ENCODE peak calls at places on chromosome 2, in nine cellular contexts. O is H9; Q is EH; J is HTR-8/SVneo; M is COR-L47; K is kidney tubule cell; B is RWPE1; C is activated naive CD8-positive, alpha-beta T cell treated with anti-CD3 and anti-CD28 coated beads for 36 hours; S is CD8-positive, alpha-beta memory T cell. F is an unnamed sample.

GRCh38 chr2:161044095-161044874 is 115.9 kb upstream of the TANK start:
- DNase-seq in O (no peak), Q (peak; percentile 39), J (no peak), M (no peak), K (no peak), B (no peak), C (no peak), S (no peak), F (no peak)

GRCh38 chr2:140348826-140349225 is 1568.6 kb upstream of the NXPH2 start:
- DNase-seq in O (peak; percentile 34), Q (no peak), J (no peak), M (no peak), K (no peak), B (no peak), C (no peak), S (no peak), F (no peak)

GRCh38 chr2:201203916-201204654 is 21.1 kb downstream of the CASP10 start:
- DNase-seq in O (no peak), Q (peak; percentile 82), J (no peak), M (no peak), K (no peak), B (no peak), C (no peak), S (no peak), F (no peak)

GRCh38 chr2:182445566-182445965 is 18.7 kb upstream of the PDE1A start:
- DNase-seq in O (no peak), Q (peak; percentile 55), J (no peak), M (no peak), K (no peak), B (no peak), C (no peak), S (no peak), F (no peak)

GRCh38 chr2:120959426-120959825 is 223.8 kb downstream of the GLI2 start:
- DNase-seq in O (no peak), Q (no peak), J (no peak), M (peak; percentile 3), K (peak; percentile 55), B (peak; percentile 64), C (no peak), S (no peak), F (no peak)

GRCh38 chr2:55422876-55423275 is 3.2 kb upstream of the CCDC88A start:
- DNase-seq in O (no peak), Q (no peak), J (no peak), M (no peak), K (no peak), B (no peak), C (no peak), S (no peak), F (no peak)

GRCh38 chr2:26532301-26533250 is 54.7 kb upstream of the OTOF start:
- DNase-seq in O (no peak), Q (no peak), J (no peak), M (no peak), K (no peak), B (no peak), C (no peak), S (no peak), F (no peak)

GRCh38 chr2:44680424-44680971 is 261.0 kb upstream of the SIX3 start:
- DNase-seq in O (peak; percentile 50), Q (no peak), J (no peak), M (no peak), K (no peak), B (no peak), C (no peak), S (no peak), F (no peak)

GRCh38 chr2:219289537-219290361 is 10.6 kb downstream of the DNAJB2 start:
- DNase-seq in O (no peak), Q (peak; percentile 84), J (peak; percentile 51), M (no peak), K (peak; percentile 47), B (peak; percentile 85), C (no peak), S (no peak), F (no peak)

GRCh38 chr2:39730685-39731302 is 48.3 kb downstream of the THUMPD2 start:
- DNase-seq in O (no peak), Q (peak; percentile 50), J (peak; percentile 32), M (peak; percentile 18), K (peak; percentile 52), B (peak; percentile 26), C (no peak), S (no peak), F (no peak)

GRCh38 chr2:182868049-182868422 is 1.6 kb upstream of the FRZB start:
- DNase-seq in O (no peak), Q (no peak), J (no peak), M (no peak), K (no peak), B (no peak), C (no peak), S (no peak), F (no peak)

GRCh38 chr2:237431372-237431771 is 17.4 kb upstream of the COL6A3 start:
- DNase-seq in O (no peak), Q (peak; percentile 98), J (no peak), M (no peak), K (peak; percentile 92), B (no peak), C (no peak), S (no peak), F (no peak)

GRCh38 chr2:217993055-217993645 is 9.6 kb downstream of the TNS1 start:
- DNase-seq in O (no peak), Q (peak; percentile 73), J (no peak), M (no peak), K (no peak), B (no peak), C (no peak), S (no peak), F (no peak)

GRCh38 chr2:88671786-88672427 is 19.6 kb upstream of the RPIA start:
- DNase-seq in O (peak; percentile 36), Q (peak; percentile 70), J (peak; percentile 70), M (peak; percentile 34), K (peak; percentile 83), B (peak; percentile 58), C (no peak), S (no peak), F (peak; percentile 57)

GRCh38 chr2:143473206-143473605 is 344.0 kb downstream of the ARHGAP15 start:
- DNase-seq in O (no peak), Q (peak; percentile 78), J (peak; percentile 11), M (no peak), K (peak; percentile 36), B (peak; percentile 62), C (no peak), S (no peak), F (no peak)

GRCh38 chr2:227406177-227407031 is 18.7 kb upstream of the SCYGR1 start:
- DNase-seq in O (peak; percentile 72), Q (peak; percentile 97), J (peak; percentile 90), M (peak; percentile 86), K (peak; percentile 98), B (peak; percentile 93), C (no peak), S (no peak), F (no peak)

GRCh38 chr2:184596819-184597411 is 1.4 kb upstream of the ZNF804A start:
- DNase-seq in O (no peak), Q (peak; percentile 65), J (no peak), M (no peak), K (peak; percentile 7), B (peak; percentile 1), C (no peak), S (no peak), F (no peak)

GRCh38 chr2:45218931-45219339 is 209.7 kb upstream of the SIX2 start:
- DNase-seq in O (no peak), Q (no peak), J (no peak), M (peak; percentile 51), K (no peak), B (peak; percentile 30), C (no peak), S (no peak), F (no peak)

GRCh38 chr2:19505199-19506136 is 147.0 kb upstream of the OSR1 start:
- DNase-seq in O (no peak), Q (no peak), J (no peak), M (no peak), K (no peak), B (no peak), C (no peak), S (no peak), F (no peak)

GRCh38 chr2:7043689-7044088 is 126.5 kb downstream of the RNF144A start:
- DNase-seq in O (no peak), Q (no peak), J (no peak), M (no peak), K (no peak), B (no peak), C (no peak), S (no peak), F (no peak)

GRCh38 chr2:231541605-231542509 is 11.6 kb upstream of the NMUR1 start:
- DNase-seq in O (peak; percentile 82), Q (peak; percentile 29), J (no peak), M (no peak), K (no peak), B (no peak), C (no peak), S (no peak), F (no peak)

GRCh38 chr2:48510329-48510728 is 19.6 kb upstream of the STON1 start:
- DNase-seq in O (no peak), Q (peak; percentile 68), J (no peak), M (no peak), K (no peak), B (peak; percentile 30), C (no peak), S (no peak), F (no peak)

GRCh38 chr2:80153151-80153550 is 151.4 kb downstream of the LRRTM1 start:
- DNase-seq in O (no peak), Q (no peak), J (no peak), M (no peak), K (no peak), B (no peak), C (no peak), S (no peak), F (no peak)

GRCh38 chr2:197028230-197028629 is 101.7 kb upstream of the PGAP1 start:
- DNase-seq in O (no peak), Q (peak; percentile 84), J (peak; percentile 79), M (no peak), K (peak; percentile 75), B (peak; percentile 8), C (no peak), S (no peak), F (no peak)

GRCh38 chr2:217911283-217911965 is 91.4 kb downstream of the TNS1 start:
- DNase-seq in O (no peak), Q (peak; percentile 37), J (no peak), M (no peak), K (no peak), B (no peak), C (no peak), S (no peak), F (no peak)

GRCh38 chr2:54724560-54725342 is 1.3 kb downstream of the EML6 start:
- DNase-seq in O (peak; percentile 42), Q (peak; percentile 19), J (peak; percentile 21), M (peak; percentile 15), K (peak; percentile 17), B (peak; percentile 25), C (peak; percentile 42), S (peak; percentile 12), F (peak; percentile 8)

GRCh38 chr2:203689424-203690109 is 16.9 kb upstream of the CD28 start:
- DNase-seq in O (no peak), Q (no peak), J (no peak), M (no peak), K (no peak), B (no peak), C (no peak), S (no peak), F (no peak)

GRCh38 chr2:128324008-128324896 is 5.6 kb upstream of the HS6ST1 start:
- DNase-seq in O (no peak), Q (no peak), J (no peak), M (no peak), K (no peak), B (no peak), C (no peak), S (no peak), F (no peak)

GRCh38 chr2:16386431-16386830 is 279.2 kb downstream of the CYRIA start:
- DNase-seq in O (no peak), Q (no peak), J (no peak), M (no peak), K (no peak), B (no peak), C (no peak), S (no peak), F (no peak)

GRCh38 chr2:120350801-120351324 is 4.9 kb downstream of the INHBB start:
- DNase-seq in O (no peak), Q (no peak), J (no peak), M (no peak), K (no peak), B (no peak), C (no peak), S (no peak), F (no peak)

GRCh38 chr2:45905643-45905969 is 254.1 kb downstream of the PRKCE start:
- DNase-seq in O (no peak), Q (no peak), J (no peak), M (peak; percentile 17), K (no peak), B (no peak), C (no peak), S (no peak), F (no peak)